ENCODE peak calls at places on chromosomes 16 and 17, in six cellular contexts. One of them, this sample, is unnamed.
A peak's percentile ranks its signal among the peaks of the same experiment; 100 is the strongest.

GRCh38 chr17:76437467-76438402 is 15.2 kb downstream of the UBE2O start:
- DNase-seq in IMR-90: no peak
- DNase-seq in fibroblast of lung: no peak
- DNase-seq in BE2C: no peak
- DNase-seq in WTC11: no peak
- DNase-seq in lower lobe of right lung: no peak
- DNase-seq in this sample: no peak

GRCh38 chr17:2841606-2842005 is 45.4 kb downstream of the RAP1GAP2 start:
- DNase-seq in BE2C: no peak
- DNase-seq in fibroblast of lung: peak; percentile 30
- DNase-seq in lower lobe of right lung: no peak
- DNase-seq in WTC11: no peak
- DNase-seq in IMR-90: peak; percentile 67
- DNase-seq in this sample: no peak

GRCh38 chr17:39517224-39517623 is 55.9 kb downstream of the CDK12 start:
- DNase-seq in lower lobe of right lung: no peak
- DNase-seq in BE2C: no peak
- DNase-seq in WTC11: no peak
- DNase-seq in fibroblast of lung: peak; percentile 92
- DNase-seq in IMR-90: no peak
- DNase-seq in this sample: no peak

GRCh38 chr16:56871172-56871593 is 6.2 kb downstream of the SLC12A3 start:
- DNase-seq in fibroblast of lung: peak; percentile 27
- DNase-seq in IMR-90: peak; percentile 53
- DNase-seq in lower lobe of right lung: no peak
- DNase-seq in WTC11: no peak
- DNase-seq in BE2C: peak; percentile 49
- DNase-seq in this sample: no peak

GRCh38 chr16:50202926-50203624 is 50.0 kb downstream of the TENT4B start:
- DNase-seq in lower lobe of right lung: no peak
- DNase-seq in BE2C: no peak
- DNase-seq in WTC11: no peak
- DNase-seq in IMR-90: peak; percentile 93
- DNase-seq in fibroblast of lung: peak; percentile 94
- DNase-seq in this sample: no peak

GRCh38 chr16:84761448-84762368 is 58.1 kb upstream of the CRISPLD2 start:
- DNase-seq in IMR-90: peak; percentile 86
- DNase-seq in BE2C: no peak
- DNase-seq in WTC11: no peak
- DNase-seq in fibroblast of lung: peak; percentile 38
- DNase-seq in lower lobe of right lung: no peak
- DNase-seq in this sample: no peak

GRCh38 chr17:14261406-14261805 is 24.7 kb upstream of the CDRT15 start:
- DNase-seq in BE2C: no peak
- DNase-seq in IMR-90: no peak
- DNase-seq in WTC11: no peak
- DNase-seq in fibroblast of lung: no peak
- DNase-seq in lower lobe of right lung: no peak
- DNase-seq in this sample: no peak

GRCh38 chr17:44063704-44064639 is 2.5 kb downstream of the LSM12 start:
- DNase-seq in BE2C: no peak
- DNase-seq in lower lobe of right lung: no peak
- DNase-seq in IMR-90: no peak
- DNase-seq in fibroblast of lung: no peak
- DNase-seq in WTC11: no peak
- DNase-seq in this sample: no peak

GRCh38 chr17:44827863-44828262 is 2.2 kb downstream of the GJC1 start:
- DNase-seq in lower lobe of right lung: no peak
- DNase-seq in WTC11: no peak
- DNase-seq in fibroblast of lung: no peak
- DNase-seq in BE2C: no peak
- DNase-seq in IMR-90: no peak
- DNase-seq in this sample: no peak

GRCh38 chr17:13626703-13627102 is 25.0 kb upstream of the HS3ST3A1 start:
- DNase-seq in lower lobe of right lung: no peak
- DNase-seq in IMR-90: peak; percentile 91
- DNase-seq in BE2C: no peak
- DNase-seq in WTC11: no peak
- DNase-seq in fibroblast of lung: peak; percentile 90
- DNase-seq in this sample: no peak

GRCh38 chr17:61583242-61583641 is 7.8 kb downstream of the NACA2 start:
- DNase-seq in lower lobe of right lung: no peak
- DNase-seq in fibroblast of lung: peak; percentile 66
- DNase-seq in IMR-90: peak; percentile 83
- DNase-seq in WTC11: no peak
- DNase-seq in BE2C: peak; percentile 32
- DNase-seq in this sample: no peak

GRCh38 chr17:75765981-75766380 is 989 bp upstream of the GALK1 start:
- DNase-seq in BE2C: no peak
- DNase-seq in IMR-90: no peak
- DNase-seq in fibroblast of lung: no peak
- DNase-seq in lower lobe of right lung: peak; percentile 65
- DNase-seq in WTC11: no peak
- DNase-seq in this sample: no peak

GRCh38 chr16:23836404-23837291 is 865 bp downstream of the PRKCB start:
- DNase-seq in WTC11: peak; percentile 74
- DNase-seq in lower lobe of right lung: peak; percentile 67
- DNase-seq in BE2C: peak; percentile 9
- DNase-seq in fibroblast of lung: no peak
- DNase-seq in IMR-90: no peak
- DNase-seq in this sample: peak; percentile 69

GRCh38 chr17:17179371-17179827 is 26.7 kb downstream of the PLD6 start:
- DNase-seq in WTC11: no peak
- DNase-seq in lower lobe of right lung: no peak
- DNase-seq in BE2C: no peak
- DNase-seq in IMR-90: peak; percentile 31
- DNase-seq in fibroblast of lung: peak; percentile 28
- DNase-seq in this sample: no peak

GRCh38 chr17:68356520-68356919 is 65.2 kb downstream of the ARSG start:
- DNase-seq in lower lobe of right lung: no peak
- DNase-seq in IMR-90: no peak
- DNase-seq in WTC11: no peak
- DNase-seq in fibroblast of lung: peak; percentile 74
- DNase-seq in BE2C: no peak
- DNase-seq in this sample: no peak

GRCh38 chr16:66359012-66359411 is 7.5 kb upstream of the CDH5 start:
- DNase-seq in fibroblast of lung: peak; percentile 77
- DNase-seq in BE2C: no peak
- DNase-seq in IMR-90: peak; percentile 19
- DNase-seq in lower lobe of right lung: no peak
- DNase-seq in WTC11: no peak
- DNase-seq in this sample: peak; percentile 63

GRCh38 chr16:1691276-1691675 is 13.2 kb downstream of the JPT2 start:
- DNase-seq in WTC11: no peak
- DNase-seq in fibroblast of lung: peak; percentile 72
- DNase-seq in BE2C: no peak
- DNase-seq in IMR-90: peak; percentile 59
- DNase-seq in lower lobe of right lung: no peak
- DNase-seq in this sample: no peak

GRCh38 chr16:24520983-24521382 is 18.4 kb upstream of the RBBP6 start:
- DNase-seq in WTC11: no peak
- DNase-seq in fibroblast of lung: no peak
- DNase-seq in IMR-90: no peak
- DNase-seq in BE2C: no peak
- DNase-seq in lower lobe of right lung: no peak
- DNase-seq in this sample: no peak

GRCh38 chr17:32283745-32284207 is 18.1 kb downstream of the RHBDL3 start:
- DNase-seq in WTC11: no peak
- DNase-seq in lower lobe of right lung: no peak
- DNase-seq in BE2C: no peak
- DNase-seq in IMR-90: peak; percentile 72
- DNase-seq in fibroblast of lung: peak; percentile 56
- DNase-seq in this sample: no peak

GRCh38 chr17:61227866-61228265 is 171.8 kb upstream of the TBX2 start:
- DNase-seq in lower lobe of right lung: no peak
- DNase-seq in fibroblast of lung: no peak
- DNase-seq in BE2C: no peak
- DNase-seq in WTC11: no peak
- DNase-seq in IMR-90: no peak
- DNase-seq in this sample: no peak

GRCh38 chr17:3754458-3755334 is 31.0 kb downstream of the HASPIN start:
- DNase-seq in IMR-90: no peak
- DNase-seq in WTC11: peak; percentile 100
- DNase-seq in lower lobe of right lung: peak; percentile 93
- DNase-seq in BE2C: no peak
- DNase-seq in fibroblast of lung: no peak
- DNase-seq in this sample: peak; percentile 95

GRCh38 chr17:29341726-29342125 is 47.8 kb upstream of the NUFIP2 start:
- DNase-seq in fibroblast of lung: no peak
- DNase-seq in IMR-90: peak; percentile 16
- DNase-seq in BE2C: no peak
- DNase-seq in WTC11: no peak
- DNase-seq in lower lobe of right lung: no peak
- DNase-seq in this sample: no peak

GRCh38 chr17:47829870-47830269 is 1.5 kb downstream of the MRPL10 start:
- DNase-seq in WTC11: no peak
- DNase-seq in lower lobe of right lung: no peak
- DNase-seq in fibroblast of lung: no peak
- DNase-seq in BE2C: no peak
- DNase-seq in IMR-90: no peak
- DNase-seq in this sample: no peak

GRCh38 chr17:41617698-41618097 is 5.1 kb upstream of the KRT16 start:
- DNase-seq in WTC11: no peak
- DNase-seq in IMR-90: no peak
- DNase-seq in BE2C: peak; percentile 48
- DNase-seq in lower lobe of right lung: no peak
- DNase-seq in fibroblast of lung: no peak
- DNase-seq in this sample: peak; percentile 60

GRCh38 chr17:41621916-41622315 is 2.5 kb downstream of the KRT17 start:
- DNase-seq in lower lobe of right lung: no peak
- DNase-seq in fibroblast of lung: no peak
- DNase-seq in WTC11: no peak
- DNase-seq in IMR-90: no peak
- DNase-seq in BE2C: no peak
- DNase-seq in this sample: no peak

GRCh38 chr17:41618341-41619161 is 5.8 kb downstream of the KRT17 start:
- DNase-seq in WTC11: no peak
- DNase-seq in lower lobe of right lung: no peak
- DNase-seq in BE2C: no peak
- DNase-seq in fibroblast of lung: no peak
- DNase-seq in IMR-90: no peak
- DNase-seq in this sample: peak; percentile 41

GRCh38 chr17:41619162-41619933 is 5.0 kb downstream of the KRT17 start:
- DNase-seq in IMR-90: no peak
- DNase-seq in WTC11: no peak
- DNase-seq in fibroblast of lung: no peak
- DNase-seq in lower lobe of right lung: no peak
- DNase-seq in BE2C: no peak
- DNase-seq in this sample: peak; percentile 48

GRCh38 chr17:41620583-41621434 is 3.6 kb downstream of the KRT17 start:
- DNase-seq in IMR-90: no peak
- DNase-seq in BE2C: peak; percentile 37
- DNase-seq in lower lobe of right lung: no peak
- DNase-seq in WTC11: no peak
- DNase-seq in fibroblast of lung: peak; percentile 19
- DNase-seq in this sample: peak; percentile 48
- TF ChIP-seq CTCF in IMR-90: no peak
- TF ChIP-seq CTCF in BE2C: peak; percentile 17
- TF ChIP-seq CTCF in lower lobe of right lung: no peak
- TF ChIP-seq CTCF in WTC11: no peak
- TF ChIP-seq CTCF in fibroblast of lung: no peak
- TF ChIP-seq CTCF in this sample: no peak

GRCh38 chr16:54931041-54931756 is 534 bp downstream of the IRX5 start:
- DNase-seq in lower lobe of right lung: peak; percentile 56
- DNase-seq in BE2C: peak; percentile 64
- DNase-seq in WTC11: peak; percentile 50
- DNase-seq in fibroblast of lung: peak; percentile 53
- DNase-seq in IMR-90: no peak
- DNase-seq in this sample: peak; percentile 75
- TF ChIP-seq CTCF in lower lobe of right lung: no peak
- TF ChIP-seq CTCF in BE2C: no peak
- TF ChIP-seq CTCF in WTC11: no peak
- TF ChIP-seq CTCF in fibroblast of lung: no peak
- TF ChIP-seq CTCF in IMR-90: no peak
- TF ChIP-seq CTCF in this sample: no peak

GRCh38 chr17:81345211-81346089 is 49.8 kb upstream of the BAHCC1 start:
- DNase-seq in BE2C: peak; percentile 88
- DNase-seq in IMR-90: peak; percentile 87
- DNase-seq in fibroblast of lung: peak; percentile 89
- DNase-seq in WTC11: peak; percentile 82
- DNase-seq in lower lobe of right lung: peak; percentile 93
- DNase-seq in this sample: peak; percentile 97
- TF ChIP-seq CTCF in BE2C: no peak
- TF ChIP-seq CTCF in IMR-90: peak; percentile 54
- TF ChIP-seq CTCF in fibroblast of lung: no peak
- TF ChIP-seq CTCF in WTC11: no peak
- TF ChIP-seq CTCF in lower lobe of right lung: peak; percentile 24
- TF ChIP-seq CTCF in this sample: peak; percentile 33

DNA sequence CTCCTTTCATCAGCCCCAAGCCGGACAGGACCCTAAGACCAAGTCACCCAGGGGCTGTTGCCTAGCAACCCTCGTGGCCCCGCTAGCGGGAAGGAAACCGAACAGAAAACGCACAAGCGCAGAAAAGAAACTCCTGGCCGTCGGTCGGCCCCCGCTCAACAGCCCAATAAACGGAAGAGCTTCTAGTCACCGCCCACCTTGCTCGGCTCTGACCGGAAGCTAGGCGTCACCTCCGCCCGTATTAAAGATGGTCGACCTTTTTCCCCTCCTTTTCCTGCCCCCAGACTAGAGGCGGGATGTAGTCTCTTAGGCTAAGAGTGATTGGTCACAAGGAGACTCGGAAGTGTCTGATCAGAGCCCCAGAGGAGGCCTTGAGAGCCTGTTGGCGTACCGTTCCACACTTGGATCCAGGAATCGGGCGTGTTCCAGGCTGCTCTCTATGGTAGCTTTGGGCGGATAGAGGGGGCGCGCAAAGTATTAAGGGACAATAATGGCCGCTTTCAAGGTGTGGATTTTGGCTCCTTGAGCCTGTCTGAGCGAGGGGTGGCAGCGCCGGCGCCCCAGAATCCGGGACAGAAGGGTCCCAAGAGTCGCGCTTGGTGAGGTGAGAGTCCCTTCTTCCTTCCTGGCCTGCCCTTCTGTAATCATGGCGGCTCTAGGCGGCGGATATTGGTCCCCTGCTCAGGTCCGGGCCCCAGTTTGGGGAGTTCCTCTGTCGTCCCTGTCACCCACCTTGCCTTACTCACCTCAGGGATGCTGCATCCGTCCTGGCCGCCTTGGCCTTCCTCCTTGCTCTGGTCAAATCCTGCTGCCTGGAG is at the start of the genes DHX38 and TXNL4B:
- DNase-seq in lower lobe of right lung: peak; percentile 95
- DNase-seq in BE2C: peak; percentile 95
- DNase-seq in WTC11: peak; percentile 93
- DNase-seq in IMR-90: peak; percentile 99
- DNase-seq in fibroblast of lung: peak; percentile 99
- DNase-seq in this sample: peak; percentile 94
- TF ChIP-seq CTCF in lower lobe of right lung: no peak
- TF ChIP-seq CTCF in BE2C: no peak
- TF ChIP-seq CTCF in WTC11: no peak
- TF ChIP-seq CTCF in IMR-90: no peak
- TF ChIP-seq CTCF in fibroblast of lung: no peak
- TF ChIP-seq CTCF in this sample: no peak